ENCODE peak calls at places on chromosomes 13 and 19, in five cellular contexts. One of them, this sample, is unnamed. For H3K4me1, the result is how much of the 10 kb centered on the place peaks cover.

GRCh38 chr19:52226652-52227051 is 36.8 kb downstream of the PPP2R1A start:
- DNase-seq in spleen: no peak
- DNase-seq in CD4-positive, CD25-positive, alpha-beta regulatory T cell: no peak
- DNase-seq in uterus: no peak
- DNase-seq in A549: no peak
- DNase-seq in this sample: no peak

GRCh38 chr19:15280048-15280725 is 47.9 kb upstream of the EPHX3 start:
- DNase-seq in uterus: no peak
- DNase-seq in spleen: no peak
- DNase-seq in A549: no peak
- DNase-seq in CD4-positive, CD25-positive, alpha-beta regulatory T cell: no peak
- DNase-seq in this sample: no peak

GRCh38 chr13:112152846-112153245 is 85.9 kb downstream of the SOX1 start:
- DNase-seq in uterus: no peak
- DNase-seq in spleen: no peak
- DNase-seq in A549: no peak
- DNase-seq in CD4-positive, CD25-positive, alpha-beta regulatory T cell: no peak
- DNase-seq in this sample: no peak

GRCh38 chr13:65260938-65261880 is 1968.9 kb downstream of the PCDH9 start:
- DNase-seq in A549: no peak
- DNase-seq in CD4-positive, CD25-positive, alpha-beta regulatory T cell: no peak
- DNase-seq in spleen: no peak
- DNase-seq in uterus: no peak
- DNase-seq in this sample: no peak

GRCh38 chr19:14149509-14149994 is 13.2 kb upstream of the ASF1B start:
- DNase-seq in A549: no peak
- DNase-seq in uterus: peak
- DNase-seq in CD4-positive, CD25-positive, alpha-beta regulatory T cell: peak
- DNase-seq in spleen: peak
- DNase-seq in this sample: peak

GRCh38 chr19:17455711-17456123 is 5.0 kb downstream of the NXNL1 start:
- DNase-seq in A549: no peak
- DNase-seq in uterus: no peak
- DNase-seq in spleen: no peak
- DNase-seq in CD4-positive, CD25-positive, alpha-beta regulatory T cell: no peak
- DNase-seq in this sample: no peak

GRCh38 chr19:10936661-10937084 is 8.1 kb downstream of the TIMM29 start:
- DNase-seq in spleen: no peak
- DNase-seq in uterus: peak
- DNase-seq in CD4-positive, CD25-positive, alpha-beta regulatory T cell: peak
- DNase-seq in A549: peak
- DNase-seq in this sample: peak

GRCh38 chr19:33248954-33249613 is 23.4 kb upstream of the SLC7A10 start:
- DNase-seq in uterus: no peak
- DNase-seq in spleen: peak
- DNase-seq in CD4-positive, CD25-positive, alpha-beta regulatory T cell: no peak
- DNase-seq in A549: peak
- DNase-seq in this sample: peak

GRCh38 chr13:73210218-73210883 is 151.5 kb downstream of the KLF5 start:
- DNase-seq in spleen: no peak
- DNase-seq in A549: peak
- DNase-seq in CD4-positive, CD25-positive, alpha-beta regulatory T cell: no peak
- DNase-seq in uterus: no peak
- DNase-seq in this sample: peak

GRCh38 chr13:86155756-86156155 is 356.5 kb upstream of the SLITRK6 start:
- DNase-seq in A549: no peak
- DNase-seq in uterus: no peak
- DNase-seq in CD4-positive, CD25-positive, alpha-beta regulatory T cell: no peak
- DNase-seq in spleen: no peak
- DNase-seq in this sample: no peak

GRCh38 chr19:2483084-2483483 is 7.2 kb downstream of the GADD45B start:
- DNase-seq in spleen: no peak
- DNase-seq in CD4-positive, CD25-positive, alpha-beta regulatory T cell: no peak
- DNase-seq in A549: no peak
- DNase-seq in uterus: no peak
- DNase-seq in this sample: no peak

GRCh38 chr19:55526216-55527196 is 10.4 kb downstream of the SBK2 start:
- DNase-seq in CD4-positive, CD25-positive, alpha-beta regulatory T cell: no peak
- DNase-seq in uterus: peak
- DNase-seq in A549: peak
- DNase-seq in spleen: no peak
- DNase-seq in this sample: peak

GRCh38 chr19:3224346-3225325 is at the start of gene CELF5:
- DNase-seq in CD4-positive, CD25-positive, alpha-beta regulatory T cell: peak
- DNase-seq in spleen: no peak
- DNase-seq in uterus: no peak
- DNase-seq in A549: no peak
- DNase-seq in this sample: peak

GRCh38 chr19:6524326-6524725 is 6.5 kb upstream of the TNFSF9 start:
- DNase-seq in spleen: no peak
- DNase-seq in A549: no peak
- DNase-seq in uterus: no peak
- DNase-seq in CD4-positive, CD25-positive, alpha-beta regulatory T cell: no peak
- DNase-seq in this sample: no peak
- H3K4me1 ChIP-seq in spleen: half or more
- H3K4me1 ChIP-seq in A549: under half
- H3K4me1 ChIP-seq in uterus: under half
- H3K4me1 ChIP-seq in CD4-positive, CD25-positive, alpha-beta regulatory T cell: under half
- H3K4me1 ChIP-seq in this sample: under half

DNA sequence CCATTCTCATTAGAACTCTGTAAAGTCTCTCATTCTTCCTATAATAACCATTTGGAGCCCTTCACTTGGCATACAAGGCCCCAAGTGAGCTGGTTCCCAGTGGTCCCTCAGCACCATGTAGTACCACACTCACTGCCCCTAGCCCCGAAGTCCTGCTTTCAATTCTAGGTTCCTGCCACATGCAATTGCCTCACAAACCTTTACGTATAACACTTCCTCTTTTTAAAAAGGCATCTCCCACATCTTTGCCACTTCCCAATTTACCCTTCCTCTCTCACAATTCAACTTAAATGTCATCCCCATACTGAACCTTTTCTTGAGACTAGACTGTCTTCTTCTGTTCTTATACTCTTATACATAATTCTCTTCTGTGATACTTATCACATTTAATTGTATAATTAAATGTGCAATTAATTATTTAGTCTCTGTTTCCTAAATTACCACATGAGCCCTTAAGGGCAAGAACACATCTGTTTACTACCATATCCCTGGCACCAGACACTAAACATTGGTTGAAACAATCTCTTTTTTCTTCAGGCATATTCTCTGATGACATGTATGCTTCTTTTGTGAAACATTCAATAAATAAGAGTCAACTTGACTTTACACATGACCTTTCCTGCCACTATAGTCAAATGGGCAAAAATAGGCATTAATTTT is 304.0 kb downstream of the SPRY2 start:
- DNase-seq in CD4-positive, CD25-positive, alpha-beta regulatory T cell: no peak
- DNase-seq in uterus: no peak
- DNase-seq in A549: no peak
- DNase-seq in spleen: no peak
- DNase-seq in this sample: no peak
- H3K4me1 ChIP-seq in CD4-positive, CD25-positive, alpha-beta regulatory T cell: under half
- H3K4me1 ChIP-seq in uterus: under half
- H3K4me1 ChIP-seq in A549: under half
- H3K4me1 ChIP-seq in spleen: under half
- H3K4me1 ChIP-seq in this sample: under half

GRCh38 chr19:1237754-1238372 is at the start of gene CBARP:
- DNase-seq in CD4-positive, CD25-positive, alpha-beta regulatory T cell: no peak
- DNase-seq in uterus: peak
- DNase-seq in A549: no peak
- DNase-seq in spleen: no peak
- DNase-seq in this sample: no peak
- H3K4me1 ChIP-seq in CD4-positive, CD25-positive, alpha-beta regulatory T cell: under half
- H3K4me1 ChIP-seq in uterus: under half
- H3K4me1 ChIP-seq in A549: under half
- H3K4me1 ChIP-seq in spleen: half or more
- H3K4me1 ChIP-seq in this sample: under half

DNA sequence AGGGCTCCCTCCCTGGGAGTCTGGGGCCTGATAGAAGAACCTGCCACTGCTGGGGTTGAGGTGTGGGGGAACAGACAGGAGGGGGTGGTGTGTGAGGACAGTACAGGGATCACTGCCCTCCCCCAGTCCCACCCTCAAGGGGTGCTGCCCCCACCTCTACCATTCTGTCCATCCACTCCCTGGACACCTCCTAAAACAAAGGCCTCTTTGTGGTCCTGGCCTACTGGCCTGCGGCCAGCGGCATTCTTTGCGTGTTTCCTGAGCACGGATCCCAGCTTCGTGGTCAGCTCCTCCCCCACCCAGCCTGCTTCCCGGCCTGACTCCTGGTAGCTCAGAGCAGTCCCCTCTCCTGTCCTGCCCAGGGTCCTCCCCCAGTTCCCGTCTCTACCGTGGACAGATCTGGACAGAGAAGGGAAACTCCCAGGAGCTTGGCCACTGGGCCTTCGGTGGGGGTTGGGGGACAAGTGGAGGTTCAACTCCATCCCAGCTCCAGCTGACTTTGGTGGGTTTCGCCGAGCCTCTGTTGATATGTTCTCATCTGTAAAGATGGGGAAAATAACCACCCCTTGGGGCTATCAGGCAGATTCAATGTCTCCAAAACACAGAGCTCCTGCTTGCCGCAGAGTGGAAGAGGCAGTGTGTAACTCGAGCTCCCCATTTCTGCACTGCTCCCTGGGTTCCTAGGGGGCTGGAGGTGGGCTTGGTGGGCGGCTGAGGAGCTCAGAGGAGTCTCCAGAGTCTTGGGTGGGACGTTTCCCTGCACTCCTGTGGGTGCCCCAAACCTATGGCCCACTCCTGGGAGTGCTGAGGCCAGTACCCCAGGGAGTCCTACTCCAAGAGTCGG is 48.7 kb downstream of the LYL1 start:
- DNase-seq in spleen: no peak
- DNase-seq in CD4-positive, CD25-positive, alpha-beta regulatory T cell: no peak
- DNase-seq in A549: peak
- DNase-seq in uterus: peak
- DNase-seq in this sample: no peak
- H3K4me1 ChIP-seq in spleen: half or more
- H3K4me1 ChIP-seq in CD4-positive, CD25-positive, alpha-beta regulatory T cell: under half
- H3K4me1 ChIP-seq in A549: under half
- H3K4me1 ChIP-seq in uterus: under half
- H3K4me1 ChIP-seq in this sample: under half

GRCh38 chr19:43765109-43765876 is 10.5 kb upstream of the SMG9 start:
- DNase-seq in CD4-positive, CD25-positive, alpha-beta regulatory T cell: peak
- DNase-seq in A549: peak
- DNase-seq in spleen: peak
- DNase-seq in uterus: peak
- DNase-seq in this sample: peak

GRCh38 chr19:43760941-43761340 is 6.2 kb upstream of the SMG9 start:
- DNase-seq in spleen: no peak
- DNase-seq in uterus: no peak
- DNase-seq in A549: no peak
- DNase-seq in CD4-positive, CD25-positive, alpha-beta regulatory T cell: no peak
- DNase-seq in this sample: no peak

GRCh38 chr19:43763473-43763939 is 8.7 kb upstream of the SMG9 start:
- DNase-seq in uterus: no peak
- DNase-seq in A549: no peak
- DNase-seq in spleen: no peak
- DNase-seq in CD4-positive, CD25-positive, alpha-beta regulatory T cell: no peak
- DNase-seq in this sample: no peak

GRCh38 chr19:43759515-43759914 is 4.8 kb upstream of the SMG9 start:
- DNase-seq in spleen: no peak
- DNase-seq in CD4-positive, CD25-positive, alpha-beta regulatory T cell: no peak
- DNase-seq in A549: peak
- DNase-seq in uterus: no peak
- DNase-seq in this sample: no peak

DNA sequence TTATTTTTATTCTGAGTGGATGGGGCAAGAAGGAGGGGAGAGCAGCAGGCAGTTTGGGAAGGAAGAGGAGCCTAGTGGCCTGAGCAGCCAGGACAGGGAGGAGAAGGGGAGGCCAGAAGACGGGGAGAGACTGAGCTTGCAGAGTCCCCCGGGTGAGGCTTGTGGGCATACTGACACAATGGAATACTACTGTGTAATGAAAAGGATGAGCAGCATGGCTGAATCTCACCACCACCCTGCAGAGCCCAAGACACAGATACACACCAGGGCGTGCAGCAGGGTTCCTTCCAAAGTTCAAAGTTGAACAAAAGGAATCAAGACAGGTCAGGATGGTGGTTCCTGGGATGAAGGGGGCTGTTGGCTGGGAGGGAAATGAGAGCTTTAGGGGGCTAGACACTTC is 8.1 kb upstream of the SMG9 start:
- DNase-seq in CD4-positive, CD25-positive, alpha-beta regulatory T cell: no peak
- DNase-seq in A549: no peak
- DNase-seq in spleen: no peak
- DNase-seq in uterus: no peak
- DNase-seq in this sample: no peak
- H3K4me1 ChIP-seq in CD4-positive, CD25-positive, alpha-beta regulatory T cell: under half
- H3K4me1 ChIP-seq in A549: half or more
- H3K4me1 ChIP-seq in spleen: half or more
- H3K4me1 ChIP-seq in uterus: under half
- H3K4me1 ChIP-seq in this sample: under half

DNA sequence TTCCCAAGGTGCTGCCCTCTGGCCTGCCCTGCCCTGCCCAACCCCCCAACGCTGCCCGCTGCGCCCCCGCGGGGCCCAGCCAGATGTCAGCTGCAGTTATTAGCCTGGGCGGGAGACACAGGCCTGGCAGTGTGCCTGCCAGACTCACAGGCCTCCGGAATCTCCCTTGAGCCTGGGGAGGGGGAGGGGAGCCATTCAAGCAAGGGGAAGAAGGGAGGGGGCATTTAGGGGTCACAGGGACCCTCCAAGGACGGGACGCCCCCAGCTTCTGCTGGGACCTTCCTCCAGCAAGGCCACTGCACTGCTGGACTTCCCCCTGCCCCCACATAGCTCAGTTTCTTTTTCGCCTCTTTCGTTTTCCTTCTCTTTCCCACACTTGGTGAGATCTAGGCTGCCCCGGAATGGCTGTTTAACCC is 2.6 kb upstream of the JUNB start:
- DNase-seq in CD4-positive, CD25-positive, alpha-beta regulatory T cell: peak
- DNase-seq in A549: peak
- DNase-seq in spleen: peak
- DNase-seq in uterus: peak
- DNase-seq in this sample: peak
- H3K4me1 ChIP-seq in CD4-positive, CD25-positive, alpha-beta regulatory T cell: half or more
- H3K4me1 ChIP-seq in A549: half or more
- H3K4me1 ChIP-seq in spleen: half or more
- H3K4me1 ChIP-seq in uterus: under half
- H3K4me1 ChIP-seq in this sample: under half

DNA sequence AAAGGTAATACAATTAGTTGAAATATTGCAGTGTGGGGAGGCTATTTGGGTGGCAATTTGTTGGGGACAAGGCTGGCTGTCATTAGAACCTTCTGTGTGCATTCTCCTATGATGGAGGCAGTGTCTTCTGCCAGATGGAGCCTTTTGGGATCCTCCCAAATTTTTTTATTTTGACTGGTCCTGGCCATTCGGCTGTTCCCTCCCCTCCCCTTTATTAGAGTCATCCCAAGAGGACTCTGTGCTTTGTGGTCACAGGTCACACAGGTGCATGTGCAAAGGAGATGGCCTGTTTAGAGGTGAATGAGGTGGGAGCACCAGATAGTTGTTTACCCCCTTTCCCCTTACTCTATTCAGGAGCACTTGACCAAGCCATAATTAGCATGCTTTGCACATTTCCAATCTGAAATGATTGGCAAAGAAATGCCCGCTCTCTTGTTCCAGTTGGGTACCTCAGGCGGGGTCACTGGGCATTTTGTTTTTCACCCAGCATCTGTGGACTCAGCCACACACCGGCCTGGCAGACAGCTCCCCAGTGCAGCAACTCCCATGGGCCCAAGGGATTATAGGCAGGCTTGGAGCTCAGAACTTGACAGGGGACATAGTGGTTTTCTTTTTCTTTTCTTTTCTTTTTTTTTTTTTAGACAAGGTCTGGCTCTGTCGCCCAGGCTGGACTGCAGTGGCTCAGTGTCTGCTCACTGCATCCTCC is 19.8 kb downstream of the GATAD2A start:
- DNase-seq in CD4-positive, CD25-positive, alpha-beta regulatory T cell: no peak
- DNase-seq in uterus: no peak
- DNase-seq in A549: no peak
- DNase-seq in spleen: no peak
- DNase-seq in this sample: no peak
- H3K4me1 ChIP-seq in CD4-positive, CD25-positive, alpha-beta regulatory T cell: half or more
- H3K4me1 ChIP-seq in uterus: under half
- H3K4me1 ChIP-seq in A549: under half
- H3K4me1 ChIP-seq in spleen: half or more
- H3K4me1 ChIP-seq in this sample: under half

This sample was measured in small intestine.